ENCODE peak calls at places on chromosomes 3 and 15, in four cellular contexts. N is K562, I is GM12878, Q is HepG2. E is an unnamed sample.

GRCh38 chr15:75109021-75109690 is 85.8 kb downstream of the PPCDC start:
- DNase-seq in N (no peak), I (no peak), Q (no peak), E (no peak)

GRCh38 chr15:98683821-98684220 is 35.5 kb downstream of the IGF1R start:
- DNase-seq in N (no peak), I (no peak), Q (no peak), E (no peak)

GRCh38 chr15:75049392-75049791 is 26.0 kb downstream of the PPCDC start:
- DNase-seq in N (no peak), I (no peak), Q (no peak), E (no peak)

GRCh38 chr3:126961791-126962461 is 21.0 kb upstream of the PLXNA1 start:
- DNase-seq in N (peak), I (no peak), Q (no peak), E (no peak)

GRCh38 chr3:71389911-71390573 is 193.5 kb downstream of the FOXP1 start:
- DNase-seq in N (no peak), I (no peak), Q (peak), E (no peak)

GRCh38 chr15:49060710-49061483 is 14.7 kb upstream of the SECISBP2L start:
- DNase-seq in N (no peak), I (no peak), Q (no peak), E (no peak)

GRCh38 chr3:24373198-24373959 is 121.3 kb downstream of the THRB start:
- DNase-seq in N (no peak), I (no peak), Q (peak), E (no peak)

GRCh38 chr3:69776926-69777581 is 37.8 kb downstream of the MITF start:
- DNase-seq in N (no peak), I (no peak), Q (no peak), E (no peak)

GRCh38 chr15:62392411-62392810 is 227.3 kb upstream of the C2CD4B start:
- DNase-seq in N (no peak), I (no peak), Q (peak), E (no peak)

GRCh38 chr15:59069430-59069829 is 35.5 kb upstream of the CCNB2 start:
- DNase-seq in N (no peak), I (no peak), Q (peak), E (no peak)

GRCh38 chr3:102419786-102420185 is 15.0 kb upstream of the ZPLD1 start:
- DNase-seq in N (no peak), I (no peak), Q (no peak), E (no peak)

GRCh38 chr3:192915724-192916123 is 1.9 kb downstream of the MB21D2 start:
- DNase-seq in N (no peak), I (no peak), Q (no peak), E (no peak)

GRCh38 chr15:60480149-60480548 is 1.2 kb upstream of the ICE2 start:
- DNase-seq in N (no peak), I (peak), Q (no peak), E (no peak)

GRCh38 chr3:24023249-24023648 is 78.2 kb downstream of the NR1D2 start:
- DNase-seq in N (no peak), I (no peak), Q (no peak), E (no peak)

GRCh38 chr3:148763921-148764320 is 63.7 kb upstream of the CPB1 start:
- DNase-seq in N (no peak), I (no peak), Q (no peak), E (no peak)

GRCh38 chr15:80662756-80663553 is 32.2 kb upstream of the ABHD17C start:
- DNase-seq in N (no peak), I (no peak), Q (no peak), E (no peak)

GRCh38 chr15:47473857-47474256 is 243.4 kb upstream of the SEMA6D start:
- DNase-seq in N (no peak), I (no peak), Q (no peak), E (no peak)

GRCh38 chr3:63304421-63304820 is 26.3 kb downstream of the SYNPR start:
- DNase-seq in N (no peak), I (no peak), Q (no peak), E (no peak)

GRCh38 chr3:142027713-142028112 is 121.6 kb downstream of the TFDP2 start:
- DNase-seq in N (no peak), I (no peak), Q (no peak), E (no peak)

GRCh38 chr3:87167634-87168456 is 59.3 kb upstream of the CHMP2B start:
- DNase-seq in N (peak), I (peak), Q (peak), E (no peak)

GRCh38 chr3:67461667-67462142 is 192.7 kb downstream of the SUCLG2 start:
- DNase-seq in N (no peak), I (no peak), Q (no peak), E (no peak)

GRCh38 chr15:76802411-76802810 is 102.7 kb downstream of the SCAPER start:
- DNase-seq in N (no peak), I (no peak), Q (no peak), E (no peak)

GRCh38 chr3:170692720-170693119 is 106.8 kb upstream of the SLC7A14 start:
- DNase-seq in N (no peak), I (no peak), Q (no peak), E (no peak)

GRCh38 chr3:170690133-170690981 is 104.5 kb upstream of the SLC7A14 start:
- DNase-seq in N (peak), I (no peak), Q (peak), E (peak)

GRCh38 chr3:170689218-170689874 is 103.5 kb upstream of the SLC7A14 start:
- DNase-seq in N (no peak), I (no peak), Q (no peak), E (peak)
- TF ChIP-seq SIN3A in N (no peak), I (no peak), Q (no peak), E (no peak)

DNA sequence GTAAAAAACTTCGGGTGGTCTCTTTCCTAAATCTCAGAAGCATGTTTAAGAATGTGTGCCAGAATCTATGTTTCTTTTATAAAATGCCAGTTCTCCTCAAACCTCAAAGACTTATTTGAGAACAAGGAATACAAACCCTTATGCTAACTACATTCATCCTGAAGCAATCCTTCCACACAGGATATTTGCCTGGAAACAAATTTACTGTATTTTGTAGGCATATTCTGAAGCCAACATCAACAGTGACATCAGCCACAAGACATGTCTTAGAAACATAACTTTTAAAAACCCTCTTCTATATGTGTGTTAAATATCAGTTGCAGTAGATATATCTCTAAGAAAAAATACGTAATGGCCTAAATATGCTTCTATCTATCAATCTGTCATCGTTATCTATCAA is 1077.0 kb downstream of the ROBO1 start:
- DNase-seq in N (no peak), I (no peak), Q (no peak), E (no peak)
- TF ChIP-seq HDAC6 in N (no peak), I (no peak), Q (no peak), E (no peak)

GRCh38 chr3:196694202-196694638 is 17.8 kb downstream of the CEP19 start:
- DNase-seq in N (no peak), I (no peak), Q (no peak), E (no peak)

GRCh38 chr3:196689941-196690660 is 21.9 kb downstream of the CEP19 start:
- DNase-seq in N (no peak), I (no peak), Q (no peak), E (no peak)

GRCh38 chr3:196686436-196686835 is 25.6 kb downstream of the CEP19 start:
- DNase-seq in N (no peak), I (no peak), Q (no peak), E (no peak)

GRCh38 chr3:196684548-196685407 is 27.3 kb downstream of the CEP19 start:
- DNase-seq in N (peak), I (peak), Q (peak), E (no peak)

DNA sequence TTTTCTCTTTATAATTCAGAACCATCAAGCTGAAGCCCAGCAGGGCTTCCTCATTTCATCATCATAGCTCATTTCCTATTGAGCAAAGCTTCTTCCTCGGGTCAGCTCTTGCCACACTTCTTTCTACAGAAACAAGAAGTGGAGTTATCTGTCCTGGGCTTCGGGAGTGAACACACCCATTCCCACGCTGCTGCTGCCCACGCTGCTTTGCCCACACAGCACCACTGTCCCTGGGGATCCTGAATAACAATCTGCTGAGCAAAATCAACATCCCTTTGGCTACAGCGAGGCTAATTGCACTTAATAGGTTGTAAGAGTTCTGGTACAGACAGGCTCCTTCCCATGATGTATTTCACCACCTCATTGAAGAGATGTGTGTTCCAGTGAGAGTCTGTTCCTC is 23.7 kb downstream of the CEP19 start:
- DNase-seq in N (no peak), I (no peak), Q (no peak), E (no peak)
- TF ChIP-seq SIN3A in N (no peak), I (no peak), Q (no peak), E (no peak)

GRCh38 chr3:58111513-58112184 is 99.1 kb downstream of the DNASE1L3 start:
- DNase-seq in N (no peak), I (peak), Q (peak), E (no peak)
- TF ChIP-seq HDAC6 in N (no peak), I (no peak), Q (no peak), E (no peak)

GRCh38 chr3:123311201-123311600 is 109.5 kb downstream of the SEC22A start:
- DNase-seq in N (no peak), I (no peak), Q (no peak), E (no peak)

GRCh38 chr3:123310741-123311140 is 109.0 kb downstream of the SEC22A start:
- DNase-seq in N (no peak), I (no peak), Q (no peak), E (no peak)

GRCh38 chr3:123312331-123313265 is 110.9 kb downstream of the SEC22A start:
- DNase-seq in N (no peak), I (no peak), Q (no peak), E (no peak)

GRCh38 chr3:123307064-123307463 is 105.3 kb downstream of the SEC22A start:
- DNase-seq in N (no peak), I (no peak), Q (no peak), E (no peak)

DNA sequence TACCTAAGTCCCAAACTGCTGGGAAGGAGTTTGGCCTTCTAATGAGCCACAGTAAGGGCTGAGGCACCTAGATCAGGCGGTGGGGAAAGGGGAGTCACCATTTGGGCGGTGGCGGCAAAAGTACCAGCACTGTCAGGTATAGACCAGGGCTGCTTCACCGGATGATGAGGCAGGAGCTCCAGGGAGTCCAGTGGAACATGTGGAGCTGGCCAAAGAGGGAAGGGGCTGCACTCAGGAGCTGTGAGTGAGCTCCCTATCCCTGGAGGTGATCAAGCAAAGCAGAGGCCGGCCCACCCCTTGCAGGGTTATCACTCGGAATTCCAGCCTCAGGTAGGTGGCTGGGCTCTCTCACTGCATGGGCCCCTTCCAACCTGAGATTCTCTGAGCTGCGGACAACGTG is 108.4 kb downstream of the SEC22A start:
- DNase-seq in N (no peak), I (no peak), Q (no peak), E (no peak)
- TF ChIP-seq SIN3A in N (no peak), I (no peak), Q (no peak), E (no peak)

GRCh38 chr15:94287794-94288246 is 56.5 kb downstream of the MCTP2 start:
- DNase-seq in N (no peak), I (peak), Q (no peak), E (no peak)
- TF ChIP-seq HDAC6 in N (no peak), I (no peak), Q (no peak), E (no peak)

GRCh38 chr3:171556133-171556532 is 95.9 kb upstream of the TNIK start:
- DNase-seq in N (no peak), I (no peak), Q (no peak), E (no peak)
- TF ChIP-seq SIN3A in N (no peak), I (no peak), Q (no peak), E (no peak)

GRCh38 chr3:156024904-156025303 is 95.5 kb upstream of the KCNAB1 start:
- DNase-seq in N (no peak), I (no peak), Q (no peak), E (no peak)
- TF ChIP-seq HDAC6 in N (no peak), I (no peak), Q (no peak), E (no peak)

GRCh38 chr15:68191555-68191954 is 13.6 kb downstream of the CALML4 start:
- DNase-seq in N (no peak), I (no peak), Q (no peak), E (no peak)
- TF ChIP-seq SIN3A in N (no peak), I (no peak), Q (no peak), E (no peak)